ENCODE peak calls at places on chromosomes 16 and 17, in six cellular contexts. F, G, V, W, B and Z are unnamed samples.

GRCh38 chr16:65598626-65599025 is 476.8 kb upstream of the CDH11 start:
- DNase-seq in F (no peak), G (no peak), V (no peak), W (no peak), B (no peak), Z (no peak)

GRCh38 chr17:43309505-43310329 is 75.9 kb upstream of the RNU2-1 start:
- DNase-seq in F (no peak), G (no peak), V (no peak), W (no peak), B (no peak), Z (no peak)

GRCh38 chr16:1958715-1959268 is 546 bp upstream of the NDUFB10 start:
- DNase-seq in F (no peak), G (no peak), V (no peak), W (no peak), B (no peak), Z (no peak)

GRCh38 chr17:40931311-40931710 is 6.1 kb downstream of the KRT23 start:
- DNase-seq in F (no peak), G (no peak), V (no peak), W (no peak), B (no peak), Z (no peak)

GRCh38 chr16:52076332-52077115 is 470.4 kb downstream of the TOX3 start:
- DNase-seq in F (no peak), G (no peak), V (no peak), W (no peak), B (no peak), Z (no peak)

GRCh38 chr17:8887834-8888703 is 20.6 kb upstream of the PIK3R6 start:
- DNase-seq in F (peak; percentile 51), G (peak; percentile 81), V (no peak), W (peak; percentile 22), B (peak; percentile 38), Z (no peak)

GRCh38 chr17:16419074-16419928 is 3.9 kb downstream of the TRPV2 start:
- DNase-seq in F (peak; percentile 90), G (no peak), V (peak; percentile 59), W (peak; percentile 90), B (peak; percentile 85), Z (no peak)

GRCh38 chr16:50525716-50526115 is 22.5 kb upstream of the NKD1 start:
- DNase-seq in F (no peak), G (no peak), V (no peak), W (no peak), B (no peak), Z (no peak)

GRCh38 chr16:3152022-3152272 is 17.1 kb downstream of the ZNF213 start:
- DNase-seq in F (no peak), G (peak; percentile 75), V (no peak), W (no peak), B (no peak), Z (no peak)

GRCh38 chr16:81817789-81818304 is 38.8 kb downstream of the PLCG2 start:
- DNase-seq in F (no peak), G (no peak), V (peak; percentile 51), W (no peak), B (no peak), Z (no peak)

DNA sequence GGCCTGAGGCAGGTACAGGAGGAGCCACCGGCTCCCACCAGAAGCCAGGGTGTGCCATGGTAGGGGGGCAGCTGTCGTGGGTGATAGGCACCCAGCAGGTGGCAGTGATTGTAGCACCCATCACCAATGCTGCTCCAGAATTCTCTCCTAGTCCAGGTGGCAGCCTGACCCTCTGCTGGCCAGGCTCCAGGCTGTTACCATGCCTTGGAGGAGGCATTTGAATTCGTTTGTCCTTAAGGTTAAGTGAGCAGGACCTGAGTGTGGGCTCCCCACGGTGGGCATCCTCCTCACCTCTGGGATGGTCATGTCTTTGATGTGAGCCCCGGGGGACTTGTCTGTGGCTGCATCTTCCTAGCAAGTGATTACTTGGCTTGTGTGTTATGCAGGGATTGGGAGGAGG is 59.4 kb downstream of the RGS9 start:
- DNase-seq in F (no peak), G (no peak), V (no peak), W (no peak), B (no peak), Z (no peak)
- TF ChIP-seq CTCF in F (no peak), G (no peak), V (no peak), W (no peak), B (no peak), Z (no peak)

GRCh38 chr17:39636587-39636926 is 387 bp upstream of the STARD3 start:
- DNase-seq in F (no peak), G (no peak), V (no peak), W (no peak), B (no peak), Z (no peak)

GRCh38 chr17:39636927-39637736 is at the start of gene STARD3:
- DNase-seq in F (peak; percentile 75), G (peak; percentile 99), V (peak; percentile 98), W (peak; percentile 91), B (peak; percentile 89), Z (peak; percentile 79)

GRCh38 chr17:39639043-39639442 is 2.1 kb downstream of the STARD3 start:
- DNase-seq in F (no peak), G (no peak), V (no peak), W (no peak), B (no peak), Z (no peak)

GRCh38 chr17:39639566-39640458 is 2.9 kb downstream of the STARD3 start:
- DNase-seq in F (no peak), G (no peak), V (no peak), W (peak; percentile 44), B (no peak), Z (no peak)

DNA sequence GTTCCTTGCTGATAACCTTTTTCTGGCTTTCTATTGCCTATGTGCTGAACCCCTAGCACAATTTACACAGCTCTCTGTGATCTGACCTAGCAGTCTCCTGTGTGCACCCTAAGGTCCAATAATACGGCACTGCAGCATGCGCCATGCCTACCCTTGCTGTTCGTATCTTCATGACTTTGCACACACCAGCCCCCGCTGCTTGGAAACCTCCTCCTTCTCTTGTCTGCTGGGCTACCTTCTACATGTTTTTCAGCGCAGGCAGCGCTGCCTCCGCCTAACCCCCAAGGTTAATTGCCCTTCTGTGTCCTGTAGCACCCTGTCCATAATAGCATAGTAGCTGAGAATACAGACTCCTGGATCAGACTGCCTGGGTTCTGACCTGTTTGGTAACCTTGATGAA is 1.4 kb downstream of the STARD3 start:
- DNase-seq in F (no peak), G (no peak), V (no peak), W (no peak), B (no peak), Z (no peak)
- TF ChIP-seq CTCF in F (no peak), G (no peak), V (no peak), W (no peak), B (no peak), Z (no peak)

GRCh38 chr17:31446195-31446967 is 54.9 kb downstream of the RAB11FIP4 start:
- DNase-seq in F (no peak), G (no peak), V (no peak), W (peak; percentile 9), B (no peak), Z (no peak)
- TF ChIP-seq CTCF in F (peak; percentile 44), G (no peak), V (no peak), W (peak; percentile 45), B (no peak), Z (no peak)

GRCh38 chr17:29625037-29625750 is 2.5 kb upstream of the CORO6 start:
- DNase-seq in F (no peak), G (no peak), V (no peak), W (no peak), B (peak; percentile 63), Z (no peak)
- TF ChIP-seq CTCF in F (no peak), G (no peak), V (no peak), W (no peak), B (no peak), Z (no peak)

GRCh38 chr17:233473-233941 is 52.1 kb upstream of the DOC2B start:
- DNase-seq in F (no peak), G (no peak), V (peak; percentile 51), W (no peak), B (no peak), Z (no peak)
- TF ChIP-seq CTCF in F (no peak), G (no peak), V (no peak), W (no peak), B (no peak), Z (no peak)

DNA sequence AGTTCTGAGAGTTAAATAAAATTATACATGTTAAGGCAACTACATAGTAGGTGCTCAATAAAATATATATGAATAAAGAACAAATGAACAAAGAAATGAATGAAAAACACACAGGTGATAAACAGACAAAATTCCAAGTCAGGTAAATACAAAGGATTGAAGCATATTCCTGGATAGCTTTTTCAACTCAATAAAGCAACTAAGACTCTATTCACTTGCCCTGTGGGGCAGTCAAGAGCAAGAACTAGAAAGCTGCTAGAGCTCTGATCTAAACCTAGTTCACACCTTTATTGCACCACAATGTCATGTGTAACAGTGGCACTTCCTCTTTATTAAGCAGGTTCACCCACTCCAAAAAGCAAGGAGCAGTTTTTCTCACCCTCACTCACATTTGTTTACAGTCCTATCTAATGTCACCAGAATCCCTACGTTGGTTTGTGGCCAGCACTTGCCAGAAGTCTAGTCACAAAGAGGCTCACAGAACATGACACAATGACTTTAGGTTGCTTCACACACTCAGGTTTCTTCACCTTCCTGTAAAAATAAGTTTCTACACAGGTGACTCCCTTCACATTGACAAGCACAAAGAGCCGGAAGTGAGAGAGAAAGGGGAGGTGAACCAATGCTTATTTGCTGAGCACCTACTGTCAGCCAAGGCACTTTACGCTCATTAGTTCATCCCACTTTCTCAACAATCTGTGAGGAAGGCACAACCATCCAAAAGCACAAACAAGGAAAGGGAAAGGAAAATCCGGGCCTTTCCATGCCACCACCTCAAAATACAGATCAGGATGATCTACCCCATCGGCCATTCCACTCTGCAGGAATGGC is 70.8 kb downstream of the XPO6 start:
- DNase-seq in F (no peak), G (no peak), V (peak; percentile 60), W (no peak), B (no peak), Z (no peak)
- TF ChIP-seq CTCF in F (no peak), G (peak; percentile 25), V (peak; percentile 2), W (peak; percentile 4), B (no peak), Z (no peak)